ENCODE peak calls at places on chromosomes 1 and 21, in four cellular contexts. N is heart left ventricle, Z is OCI-LY7, K is colonic mucosa. W is an unnamed sample. For H3K9me3 and H3K36me3, the result is how much of the 10 kb centered on the place peaks cover.

GRCh38 chr1:98556521-98557158 is 104.9 kb upstream of the SNX7 start:
- DNase-seq in Z (peak), K (no peak), N (no peak), W (no peak)

GRCh38 chr1:117633068-117633345 is 27.2 kb downstream of the TENT5C start:
- DNase-seq in N (no peak), Z (no peak), K (no peak), W (no peak)

GRCh38 chr1:57959727-57960300 is 536.0 kb upstream of the DAB1 start:
- DNase-seq in Z (no peak), N (no peak), K (no peak), W (no peak)

GRCh38 chr1:216456682-216457081 is 33.4 kb upstream of the USH2A start:
- DNase-seq in Z (no peak), K (no peak), N (no peak), W (no peak)

GRCh38 chr21:38716942-38717341 is 88.8 kb upstream of the ETS2 start:
- DNase-seq in N (no peak), K (no peak), Z (no peak), W (no peak)

GRCh38 chr1:202164271-202165037 is 4.1 kb upstream of the PTPN7 start:
- DNase-seq in N (no peak), Z (peak), K (no peak), W (peak)

GRCh38 chr1:209686319-209686718 is 11.1 kb downstream of the G0S2 start:
- DNase-seq in N (no peak), K (no peak), Z (no peak), W (no peak)

GRCh38 chr1:105138445-105138821 is 1388.7 kb downstream of the AMY1C start:
- DNase-seq in Z (no peak), N (no peak), K (no peak), W (no peak)

GRCh38 chr1:92484472-92485373 is 2.0 kb downstream of the GFI1 start:
- DNase-seq in K (peak), Z (peak), N (peak), W (peak)

GRCh38 chr1:44316231-44316759 is 38.8 kb downstream of the ERI3 start:
- DNase-seq in N (no peak), Z (no peak), K (no peak), W (no peak)

GRCh38 chr21:46158666-46159300 is 3.4 kb upstream of the FTCD start:
- DNase-seq in N (peak), K (no peak), Z (no peak), W (no peak)

GRCh38 chr1:53421208-53421607 is 38.0 kb upstream of the DMRTB1 start:
- DNase-seq in Z (no peak), K (no peak), N (no peak), W (no peak)
- H3K9me3 ChIP-seq in Z (under half), K (under half), N (under half), W (under half)

DNA sequence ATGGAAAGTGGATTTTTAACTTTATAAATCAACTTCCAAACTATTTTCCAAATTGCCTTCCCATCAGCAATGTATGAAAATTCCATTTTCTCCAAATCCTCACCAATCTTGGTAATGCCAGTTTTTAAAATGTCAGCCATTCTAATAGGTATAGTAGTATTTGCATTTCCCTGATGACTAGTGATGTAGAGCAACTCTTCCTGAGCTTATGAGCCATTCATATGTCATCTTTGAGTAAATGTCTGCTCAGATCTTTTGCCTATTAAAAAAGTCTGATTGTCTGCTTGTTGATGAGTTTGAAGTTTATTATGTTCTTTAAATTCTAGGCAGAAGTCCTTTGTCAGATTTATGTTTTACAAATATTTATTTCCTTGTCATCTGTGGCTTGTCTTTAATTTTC is 54.7 kb downstream of the KDM1A start:
- DNase-seq in N (no peak), Z (no peak), K (no peak), W (no peak)
- H3K36me3 ChIP-seq in N (half or more), Z (half or more), K (under half), W (under half)

DNA sequence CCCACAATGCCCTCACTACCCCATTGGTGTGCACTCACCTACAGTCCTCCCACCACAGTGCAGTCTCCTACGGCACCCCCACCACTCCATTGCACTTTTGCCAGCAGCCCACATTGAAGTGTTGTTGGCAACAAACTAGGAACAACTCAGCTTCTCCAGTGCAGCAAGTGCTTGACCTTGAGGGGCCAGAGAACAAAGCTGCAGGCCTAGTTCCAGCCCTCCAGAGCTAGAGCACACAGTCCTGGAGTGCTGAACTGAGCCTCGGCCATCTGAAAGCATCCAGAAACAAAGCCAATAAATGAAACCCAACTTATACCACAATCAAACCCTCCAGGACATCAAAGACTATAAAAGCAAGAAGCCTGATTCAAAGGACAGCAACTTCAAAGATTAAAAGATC is 129.9 kb downstream of the C1orf94 start:
- DNase-seq in Z (no peak), N (no peak), K (no peak), W (no peak)
- H3K9me3 ChIP-seq in Z (under half), N (under half), K (under half), W (under half)

GRCh38 chr1:33344896-33345295 is 24.0 kb upstream of the A3GALT2 start:
- DNase-seq in K (no peak), Z (no peak), N (no peak), W (no peak)
- H3K36me3 ChIP-seq in K (under half), Z (under half), N (under half), W (under half)